ENCODE peak calls at places on chromosome X, in five cellular contexts. P is psoas muscle; T is A172; J is GM12864; L is stimulated activated CD8-positive, alpha-beta memory T cell treated with anti-CD3 and anti-CD28 coated beads, Interleukin-4, amount 100 ng/mL, for 48 hours. E is an unnamed sample.

GRCh38 chrX:153381684-153382532 is 19.2 kb downstream of the PNMA6E start:
- DNase-seq in P (no peak), T (peak), J (no peak), L (peak), E (peak)

GRCh38 chrX:69503835-69504625 is at the start of gene NALF2:
- DNase-seq in P (peak), T (no peak), J (no peak), L (peak), E (peak)

GRCh38 chrX:31931225-31931624 is 859.4 kb upstream of the FTHL17 start:
- DNase-seq in P (no peak), T (peak), J (no peak), L (no peak), E (peak)

GRCh38 chrX:55710701-55711100 is 6.8 kb upstream of the RRAGB start:
- DNase-seq in P (no peak), T (peak), J (no peak), L (no peak), E (peak)

GRCh38 chrX:77622233-77622632 is 163.8 kb downstream of the ATRX start:
- DNase-seq in P (no peak), T (no peak), J (no peak), L (no peak), E (no peak)

GRCh38 chrX:48800574-48801280 is 1.1 kb upstream of the HDAC6 start:
- DNase-seq in P (no peak), T (no peak), J (no peak), L (peak), E (no peak)

GRCh38 chrX:111492085-111492484 is 19.4 kb upstream of the SERTM2 start:
- DNase-seq in P (no peak), T (no peak), J (no peak), L (no peak), E (no peak)

GRCh38 chrX:138986866-138987265 is 275.3 kb upstream of the FGF13 start:
- DNase-seq in P (no peak), T (no peak), J (no peak), L (no peak), E (peak)

GRCh38 chrX:10507876-10508275 is 112.5 kb downstream of the MID1 start:
- DNase-seq in P (no peak), T (peak), J (no peak), L (no peak), E (no peak)

GRCh38 chrX:49157194-49157593 is 5.4 kb upstream of the MAGIX start:
- DNase-seq in P (no peak), T (no peak), J (no peak), L (no peak), E (no peak)

GRCh38 chrX:101385795-101386541 is at the start of gene BTK:
- DNase-seq in P (no peak), T (no peak), J (peak), L (no peak), E (no peak)

GRCh38 chrX:41250867-41251266 is 83.1 kb upstream of the DDX3X start:
- DNase-seq in P (no peak), T (no peak), J (no peak), L (no peak), E (no peak)

GRCh38 chrX:152821145-152821765 is 9.3 kb downstream of the CETN2 start:
- DNase-seq in P (no peak), T (peak), J (no peak), L (peak), E (peak)

GRCh38 chrX:153769865-153770605 is 6.0 kb downstream of the PLXNB3 start:
- DNase-seq in P (no peak), T (no peak), J (no peak), L (no peak), E (no peak)

GRCh38 chrX:109384569-109385174 is 97.2 kb downstream of the GUCY2F start:
- DNase-seq in P (no peak), T (no peak), J (no peak), L (no peak), E (peak)

GRCh38 chrX:19855700-19856381 is 31.6 kb downstream of the SH3KBP1 start:
- DNase-seq in P (no peak), T (peak), J (no peak), L (no peak), E (peak)

GRCh38 chrX:146658379-146658778 is 151.2 kb upstream of the CXorf51B start:
- DNase-seq in P (no peak), T (no peak), J (no peak), L (no peak), E (no peak)

GRCh38 chrX:46840946-46841740 is 4.3 kb downstream of the RP2 start:
- DNase-seq in P (no peak), T (no peak), J (no peak), L (no peak), E (no peak)

GRCh38 chrX:107716816-107717700 is 58.5 kb downstream of the TSC22D3 start:
- DNase-seq in P (peak), T (peak), J (peak), L (peak), E (peak)

GRCh38 chrX:101265869-101266428 is 25.2 kb downstream of the TAF7L start:
- DNase-seq in P (no peak), T (peak), J (no peak), L (no peak), E (peak)

GRCh38 chrX:127112726-127113125 is 293.2 kb downstream of the PRR32 start:
- DNase-seq in P (no peak), T (no peak), J (no peak), L (no peak), E (no peak)

GRCh38 chrX:48971325-48972213 is at the start of gene KCND1:
- DNase-seq in P (peak), T (peak), J (no peak), L (peak), E (peak)

GRCh38 chrX:10797493-10797892 is 177.1 kb upstream of the MID1 start:
- DNase-seq in P (no peak), T (no peak), J (no peak), L (no peak), E (no peak)

E was measured in kidney glomerular epithelial cell.